ENCODE peak calls at places on chromosomes 5 and 9, in five cellular contexts. N is activated CD4-positive, alpha-beta T cell treated with anti-CD3 and anti-CD28 coated beads, Interleukin-2, amount 50 U/mL, for 1 hour; E is brain pericyte; R is effector memory CD8-positive, alpha-beta T cell; U is heart left ventricle. D is an unnamed sample.

GRCh38 chr9:1050125-1050895 is at the start of gene DMRT2:
- DNase-seq in N (no peak), E (no peak), R (no peak), U (peak), D (peak)

GRCh38 chr5:73443725-73444498 is 4.7 kb downstream of the FOXD1 start:
- DNase-seq in N (no peak), E (no peak), R (no peak), U (no peak), D (no peak)

GRCh38 chr9:123954921-123955320 is 25.0 kb upstream of the DENND1A start:
- DNase-seq in N (no peak), E (no peak), R (no peak), U (no peak), D (no peak)

GRCh38 chr9:122053951-122054350 is 39.2 kb downstream of the TTLL11 start:
- DNase-seq in N (no peak), E (no peak), R (no peak), U (no peak), D (no peak)

GRCh38 chr9:116476935-116477381 is 210.1 kb upstream of the TRIM32 start:
- DNase-seq in N (no peak), E (no peak), R (no peak), U (peak), D (no peak)

GRCh38 chr5:64971990-64972389 is 203.3 kb downstream of the CWC27 start:
- DNase-seq in N (no peak), E (no peak), R (no peak), U (no peak), D (no peak)

GRCh38 chr9:133344071-133344470 is 3.9 kb downstream of the MED22 start:
- DNase-seq in N (no peak), E (no peak), R (no peak), U (no peak), D (no peak)

GRCh38 chr5:3858524-3858923 is 262.9 kb downstream of the IRX1 start:
- DNase-seq in N (no peak), E (no peak), R (no peak), U (no peak), D (no peak)

GRCh38 chr5:147973086-147973485 is 66.7 kb upstream of the C5orf46 start:
- DNase-seq in N (no peak), E (no peak), R (no peak), U (no peak), D (no peak)

GRCh38 chr5:152329191-152329590 is 75.9 kb downstream of the NMUR2 start:
- DNase-seq in N (no peak), E (no peak), R (no peak), U (no peak), D (no peak)

D was measured in SK-MEL-5.